ENCODE peak calls at places on chromosomes 16 and 17, in four cellular contexts. B is CD8-positive, alpha-beta T cell; V is body of pancreas; Q is stomach. N is an unnamed sample.

GRCh38 chr17:73895157-73895556 is 250.9 kb upstream of the SDK2 start:
- DNase-seq in B (no peak), V (no peak), Q (no peak), N (no peak)

GRCh38 chr16:50036426-50036825 is 11.4 kb downstream of the CNEP1R1 start:
- DNase-seq in B (no peak), V (no peak), Q (no peak), N (no peak)

GRCh38 chr16:85735946-85736345 is 14.9 kb downstream of the C16orf74 start:
- DNase-seq in B (no peak), V (no peak), Q (no peak), N (no peak)

GRCh38 chr17:49887086-49887743 is 39.3 kb upstream of the TAC4 start:
- DNase-seq in B (no peak), V (peak), Q (peak), N (no peak)

GRCh38 chr17:2023692-2024571 is 1.2 kb downstream of the RTN4RL1 start:
- DNase-seq in B (peak), V (peak), Q (no peak), N (peak)

GRCh38 chr17:63826468-63827001 is 696 bp upstream of the PSMC5 start:
- DNase-seq in B (no peak), V (no peak), Q (no peak), N (peak)

GRCh38 chr16:74726736-74727135 is 26.1 kb upstream of the MLKL start:
- DNase-seq in B (no peak), V (no peak), Q (no peak), N (no peak)

GRCh38 chr16:55701442-55702319 is 45.9 kb downstream of the SLC6A2 start:
- DNase-seq in B (peak), V (peak), Q (peak), N (peak)

GRCh38 chr17:80852476-80853015 is 139.1 kb upstream of the CHMP6 start:
- DNase-seq in B (no peak), V (no peak), Q (no peak), N (no peak)

GRCh38 chr16:2482181-2483107 is 7.5 kb downstream of the TBC1D24 start:
- DNase-seq in B (no peak), V (peak), Q (no peak), N (no peak)

GRCh38 chr17:60559659-60559994 is 33.6 kb upstream of the APPBP2 start:
- DNase-seq in B (no peak), V (no peak), Q (no peak), N (no peak)

GRCh38 chr16:49734330-49734729 is 121.6 kb downstream of the ZNF423 start:
- DNase-seq in B (no peak), V (no peak), Q (no peak), N (no peak)

GRCh38 chr16:50699345-50700159 is 6.1 kb downstream of the NOD2 start:
- DNase-seq in B (no peak), V (no peak), Q (no peak), N (no peak)

GRCh38 chr17:7747586-7747985 is 30.0 kb downstream of the DNAH2 start:
- DNase-seq in B (no peak), V (no peak), Q (no peak), N (no peak)

GRCh38 chr17:46720408-46720807 is 98.1 kb downstream of the WNT3 start:
- DNase-seq in B (no peak), V (no peak), Q (no peak), N (no peak)

GRCh38 chr16:87255866-87256265 is 61.3 kb downstream of the C16orf95 start:
- DNase-seq in B (no peak), V (no peak), Q (peak), N (no peak)

GRCh38 chr16:2194852-2195315 is 1.5 kb downstream of the CASKIN1 start:
- DNase-seq in B (peak), V (peak), Q (peak), N (peak)

GRCh38 chr17:11598274-11599221 is at the start of gene DNAH9:
- DNase-seq in B (no peak), V (peak), Q (peak), N (no peak)

GRCh38 chr17:75468311-75468754 is 11.9 kb downstream of the TMEM94 start:
- DNase-seq in B (no peak), V (no peak), Q (no peak), N (no peak)

GRCh38 chr16:89615596-89616090 is 2.2 kb downstream of the DPEP1 start:
- DNase-seq in B (peak), V (peak), Q (peak), N (no peak)

GRCh38 chr17:70791748-70792443 is 622.6 kb downstream of the KCNJ2 start:
- DNase-seq in B (no peak), V (no peak), Q (no peak), N (no peak)

GRCh38 chr16:450800-451512 is 25.5 kb downstream of the RAB11FIP3 start:
- DNase-seq in B (no peak), V (no peak), Q (no peak), N (no peak)

GRCh38 chr16:20868890-20869289 is 31.3 kb downstream of the DCUN1D3 start:
- DNase-seq in B (no peak), V (peak), Q (peak), N (no peak)

GRCh38 chr16:75250809-75251279 is 580 bp downstream of the BCAR1 start:
- DNase-seq in B (no peak), V (peak), Q (peak), N (no peak)

GRCh38 chr16:50208460-50208931 is 55.4 kb downstream of the TENT4B start:
- DNase-seq in B (no peak), V (no peak), Q (no peak), N (no peak)

GRCh38 chr17:69523252-69523861 is 108.9 kb downstream of the MAP2K6 start:
- DNase-seq in B (no peak), V (peak), Q (no peak), N (peak)

GRCh38 chr16:21650517-21650916 is 1.9 kb downstream of the IGSF6 start:
- DNase-seq in B (no peak), V (no peak), Q (no peak), N (no peak)

GRCh38 chr16:51431517-51432241 is 280.6 kb upstream of the SALL1 start:
- DNase-seq in B (no peak), V (peak), Q (no peak), N (no peak)

GRCh38 chr16:7482596-7483290 is 150.1 kb downstream of the RBFOX1 start:
- DNase-seq in B (no peak), V (no peak), Q (no peak), N (no peak)

GRCh38 chr17:41907633-41908539 is 10.9 kb downstream of the ACLY start:
- DNase-seq in B (no peak), V (peak), Q (no peak), N (no peak)

GRCh38 chr16:89697161-89697615 is 4.3 kb downstream of the SPATA2L start:
- DNase-seq in B (no peak), V (peak), Q (no peak), N (no peak)

GRCh38 chr17:45857977-45858708 is 13.5 kb downstream of the SPPL2C start:
- DNase-seq in B (no peak), V (no peak), Q (no peak), N (peak)

GRCh38 chr16:81823111-81823510 is 44.0 kb downstream of the PLCG2 start:
- DNase-seq in B (no peak), V (no peak), Q (peak), N (no peak)

GRCh38 chr17:63438092-63439051 is 7.7 kb downstream of the CYB561 start:
- DNase-seq in B (no peak), V (no peak), Q (no peak), N (no peak)

GRCh38 chr17:62755139-62755851 is 52.8 kb downstream of the MARCHF10 start:
- DNase-seq in B (no peak), V (no peak), Q (no peak), N (no peak)

GRCh38 chr16:85395207-85395912 is 217.8 kb upstream of the GSE1 start:
- DNase-seq in B (no peak), V (peak), Q (peak), N (no peak)

GRCh38 chr16:19130852-19131808 is 17.4 kb downstream of the ITPRIPL2 start:
- DNase-seq in B (no peak), V (no peak), Q (no peak), N (peak)

GRCh38 chr17:18946536-18946935 is 5.4 kb upstream of the SLC5A10 start:
- DNase-seq in B (no peak), V (no peak), Q (no peak), N (no peak)

GRCh38 chr17:79301469-79301868 is 226.8 kb downstream of the ENGASE start:
- DNase-seq in B (no peak), V (no peak), Q (no peak), N (no peak)
- TF ChIP-seq CTCF in B (no peak), V (no peak), Q (no peak), N (no peak)

GRCh38 chr16:80526418-80527061 is 14.3 kb upstream of the DYNLRB2 start:
- DNase-seq in B (peak), V (peak), Q (peak), N (peak)

GRCh38 chr16:80525420-80525819 is 15.4 kb upstream of the DYNLRB2 start:
- DNase-seq in B (no peak), V (no peak), Q (no peak), N (no peak)

GRCh38 chr16:80530479-80530878 is 10.3 kb upstream of the DYNLRB2 start:
- DNase-seq in B (no peak), V (no peak), Q (no peak), N (no peak)

GRCh38 chr16:80527297-80527696 is 13.5 kb upstream of the DYNLRB2 start:
- DNase-seq in B (peak), V (no peak), Q (no peak), N (peak)
- TF ChIP-seq CTCF in B (peak), V (no peak), Q (no peak), N (peak)

DNA sequence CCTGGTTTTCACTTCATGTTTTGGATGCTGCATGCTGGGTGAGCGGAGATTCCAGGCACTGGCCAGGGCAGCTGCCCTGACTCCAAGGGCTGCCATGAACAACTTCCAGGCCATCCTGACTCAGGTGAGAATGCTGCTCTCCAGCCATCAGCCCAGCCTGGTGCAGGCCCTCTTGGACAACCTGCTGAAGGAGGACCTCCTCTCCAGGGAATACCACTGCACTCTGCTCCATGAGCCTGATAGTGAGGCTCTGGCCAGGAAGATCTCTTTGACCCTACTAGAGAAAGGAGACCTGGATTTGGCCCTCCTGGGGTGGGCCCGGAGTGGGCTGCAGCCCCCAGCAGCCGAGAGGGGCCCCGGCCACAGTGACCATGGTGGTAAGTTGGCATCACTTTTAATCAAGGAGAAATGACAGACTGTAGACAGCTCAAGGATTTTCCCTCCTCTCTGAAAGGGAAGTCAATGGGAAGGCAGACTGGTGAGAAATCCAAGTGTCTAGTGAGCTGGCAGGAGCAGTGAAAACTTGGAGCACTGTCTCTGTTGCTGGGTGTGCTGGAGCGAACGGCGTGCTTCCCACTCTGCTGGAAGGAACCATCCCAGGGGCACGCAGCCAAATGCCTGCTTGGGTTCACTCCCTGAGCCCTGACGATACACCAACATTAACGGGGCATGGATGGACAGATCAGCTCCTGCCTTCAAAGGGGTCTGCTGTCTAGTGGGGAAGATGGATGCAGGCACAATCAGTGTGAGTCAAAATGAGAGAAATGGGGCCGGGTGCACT is 10.6 kb upstream of the CIITA start:
- DNase-seq in B (no peak), V (no peak), Q (no peak), N (no peak)
- TF ChIP-seq CTCF in B (no peak), V (no peak), Q (no peak), N (no peak)

DNA sequence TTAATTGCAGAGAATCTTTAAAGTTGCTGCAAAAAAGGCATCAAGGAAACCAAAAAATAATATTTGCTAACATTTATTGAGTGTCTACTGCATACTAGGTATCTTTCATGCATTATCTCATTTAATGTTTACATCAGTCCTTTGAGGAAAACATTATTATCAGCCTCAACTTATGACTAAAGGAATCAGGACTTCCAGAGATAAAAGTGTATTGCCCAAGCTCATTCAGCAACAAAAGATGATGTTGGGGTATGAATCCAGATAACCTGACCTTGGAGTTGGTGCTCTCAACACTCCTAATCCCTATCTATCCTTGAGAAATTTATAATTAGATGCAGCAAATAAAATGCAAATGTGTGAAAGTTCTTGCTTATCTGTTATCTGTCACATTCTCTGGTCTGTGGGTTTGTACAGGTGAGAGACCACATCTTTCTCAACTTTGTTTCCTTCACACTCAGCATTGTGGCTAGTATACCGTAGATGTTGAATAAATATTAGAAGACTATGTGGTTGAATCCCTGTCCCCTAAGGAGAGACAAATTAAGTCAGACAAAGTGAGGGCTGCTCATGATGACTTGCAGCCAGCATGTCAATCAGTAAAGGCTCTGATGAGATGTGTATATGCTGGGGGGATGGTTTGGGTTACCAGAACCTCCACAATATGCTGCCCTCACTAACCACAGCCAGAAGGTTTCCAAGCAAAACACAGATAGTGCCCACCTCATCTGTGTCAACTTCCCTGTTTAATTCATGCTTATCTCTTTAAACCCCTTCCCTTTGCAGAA is 82.6 kb downstream of the NOG start:
- DNase-seq in B (no peak), V (no peak), Q (no peak), N (no peak)
- TF ChIP-seq CTCF in B (no peak), V (no peak), Q (no peak), N (no peak)

GRCh38 chr17:82776454-82776853 is 24.6 kb downstream of the TBCD start:
- DNase-seq in B (peak), V (no peak), Q (no peak), N (no peak)

GRCh38 chr17:82779541-82779940 is 27.7 kb downstream of the TBCD start:
- DNase-seq in B (no peak), V (no peak), Q (no peak), N (no peak)

GRCh38 chr17:82772026-82772425 is 20.2 kb downstream of the TBCD start:
- DNase-seq in B (no peak), V (peak), Q (peak), N (no peak)

GRCh38 chr17:82780195-82780594 is 28.3 kb downstream of the TBCD start:
- DNase-seq in B (no peak), V (no peak), Q (no peak), N (no peak)

DNA sequence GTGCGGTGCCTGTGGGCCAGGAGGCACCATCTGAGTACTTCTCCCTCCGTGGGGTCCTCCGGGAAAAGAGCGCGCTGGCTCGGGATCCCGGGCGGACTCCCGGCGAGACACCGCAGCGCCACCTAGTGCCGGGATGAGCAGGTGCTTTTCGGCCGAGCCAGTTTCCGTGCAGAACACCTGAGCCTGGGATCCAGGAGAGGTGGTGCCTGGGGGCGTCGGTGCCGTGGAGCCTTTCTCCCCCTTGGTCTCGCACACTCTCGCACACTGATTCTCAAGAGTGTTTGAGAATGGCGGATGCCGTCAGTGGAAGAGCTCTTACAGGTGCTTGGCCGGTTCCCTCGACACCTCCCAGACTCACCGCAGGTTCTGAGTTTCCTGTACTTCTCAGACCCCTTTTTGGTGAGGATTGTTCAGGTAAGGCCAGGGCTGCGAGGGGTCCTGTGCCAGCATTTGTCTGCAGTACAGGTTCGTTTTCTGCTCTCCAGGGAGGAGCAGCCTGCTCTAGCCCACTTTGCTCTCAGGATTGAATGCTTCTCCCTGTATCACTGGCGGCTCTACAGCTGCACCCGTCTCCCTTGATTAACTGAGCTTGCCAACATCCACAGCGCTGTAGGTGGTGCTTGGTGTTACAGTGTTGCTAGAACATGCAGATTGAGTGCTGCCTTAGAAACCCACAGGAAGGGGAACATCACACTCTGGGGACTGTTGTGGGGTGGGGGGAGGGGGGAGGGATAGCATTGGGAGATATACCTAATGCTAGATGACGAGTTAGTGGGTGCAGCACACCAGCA is 23.4 kb downstream of the TBCD start:
- DNase-seq in B (peak), V (peak), Q (peak), N (peak)
- TF ChIP-seq CTCF in B (peak), V (peak), Q (peak), N (peak)

GRCh38 chr16:11312718-11313492 is 31.8 kb upstream of the PRM1 start:
- DNase-seq in B (no peak), V (peak), Q (peak), N (no peak)

GRCh38 chr16:11314309-11314894 is 30.9 kb upstream of the RMI2 start:
- DNase-seq in B (no peak), V (no peak), Q (no peak), N (no peak)

GRCh38 chr16:11316331-11317015 is 28.8 kb upstream of the RMI2 start:
- DNase-seq in B (no peak), V (no peak), Q (no peak), N (peak)

GRCh38 chr16:11313493-11314308 is 31.6 kb upstream of the RMI2 start:
- DNase-seq in B (no peak), V (no peak), Q (no peak), N (no peak)

DNA sequence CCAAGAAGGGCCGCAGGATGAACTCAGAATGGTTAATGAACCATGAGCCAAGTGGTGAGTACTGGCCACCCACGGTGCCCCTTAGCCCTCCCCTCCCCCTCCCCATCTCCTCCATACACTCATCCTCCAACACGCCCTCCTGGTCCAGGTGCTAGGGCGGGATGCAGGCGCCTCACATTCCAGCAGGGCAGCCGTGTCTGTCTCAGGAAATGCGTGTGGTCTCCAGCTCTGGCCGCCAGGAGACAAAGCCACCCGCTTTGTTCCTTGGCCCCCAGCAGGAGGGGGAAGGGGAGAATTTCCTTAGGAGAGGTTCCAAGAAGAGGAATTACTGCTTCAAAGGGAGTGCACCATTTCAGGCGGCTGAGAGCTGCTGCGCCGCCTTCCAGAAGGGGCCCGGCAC is 29.8 kb upstream of the RMI2 start:
- DNase-seq in B (no peak), V (no peak), Q (no peak), N (peak)
- TF ChIP-seq CTCF in B (no peak), V (no peak), Q (no peak), N (peak)

DNA sequence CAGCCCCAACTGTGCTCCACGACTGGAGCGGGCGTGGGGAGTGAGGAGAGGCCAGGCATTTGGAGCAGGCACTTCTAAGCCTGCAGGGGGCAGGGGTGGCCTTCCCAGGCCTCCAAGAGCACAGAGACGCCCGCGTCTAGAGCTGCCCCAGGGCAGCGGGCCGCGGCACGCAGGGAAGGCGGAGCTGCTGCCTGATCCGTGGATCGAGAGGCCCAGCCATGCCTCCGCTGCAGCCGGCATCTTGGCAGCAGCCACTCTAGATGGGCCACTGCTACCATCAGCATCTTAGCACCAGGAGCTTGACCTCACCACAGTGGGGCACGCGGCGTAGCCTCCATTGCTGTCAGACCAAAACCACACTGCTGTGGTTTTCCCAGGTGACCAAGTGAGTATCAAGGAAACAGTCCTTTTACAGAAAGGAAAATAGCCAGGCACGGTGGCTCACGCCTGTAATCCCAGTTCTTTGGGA is 20.4 kb upstream of the WDR45B start:
- DNase-seq in B (peak), V (peak), Q (peak), N (peak)
- TF ChIP-seq CTCF in B (no peak), V (peak), Q (peak), N (no peak)

GRCh38 chr16:52581530-52581929 is 34.6 kb upstream of the TOX3 start:
- DNase-seq in B (no peak), V (peak), Q (no peak), N (no peak)
- TF ChIP-seq CTCF in B (no peak), V (no peak), Q (no peak), N (no peak)